ENCODE peak calls at places on chromosome 5, in five cellular contexts. One of them, this sample, is unnamed.

GRCh38 chr5:15904894-15905805 is 274.4 kb downstream of the MARCHF11 start:
- DNase-seq in hepatocyte: no peak
- DNase-seq in HCT116: no peak
- DNase-seq in astrocyte: no peak
- DNase-seq in fibroblast of lung: no peak
- DNase-seq in this sample: no peak

GRCh38 chr5:129973716-129974426 is 69.6 kb downstream of the CHSY3 start:
- DNase-seq in hepatocyte: no peak
- DNase-seq in HCT116: no peak
- DNase-seq in astrocyte: peak; percentile 74
- DNase-seq in fibroblast of lung: peak; percentile 83
- DNase-seq in this sample: no peak

GRCh38 chr5:16784843-16785791 is 151.0 kb downstream of the MYO10 start:
- DNase-seq in hepatocyte: no peak
- DNase-seq in HCT116: no peak
- DNase-seq in astrocyte: no peak
- DNase-seq in fibroblast of lung: peak; percentile 29
- DNase-seq in this sample: no peak

GRCh38 chr5:74013222-74013621 is 387.2 kb downstream of the ARHGEF28 start:
- DNase-seq in hepatocyte: no peak
- DNase-seq in HCT116: no peak
- DNase-seq in astrocyte: no peak
- DNase-seq in fibroblast of lung: no peak
- DNase-seq in this sample: peak; percentile 77

GRCh38 chr5:154962494-154962893 is 21.6 kb downstream of the MRPL22 start:
- DNase-seq in hepatocyte: no peak
- DNase-seq in HCT116: no peak
- DNase-seq in astrocyte: peak; percentile 28
- DNase-seq in fibroblast of lung: peak; percentile 48
- DNase-seq in this sample: peak; percentile 88

GRCh38 chr5:56175465-56175864 is 57.7 kb downstream of the ANKRD55 start:
- DNase-seq in hepatocyte: peak; percentile 64
- DNase-seq in HCT116: peak; percentile 13
- DNase-seq in astrocyte: peak; percentile 80
- DNase-seq in fibroblast of lung: peak; percentile 86
- DNase-seq in this sample: peak; percentile 57

GRCh38 chr5:53825926-53826325 is 265.5 kb downstream of the NDUFS4 start:
- DNase-seq in hepatocyte: no peak
- DNase-seq in HCT116: no peak
- DNase-seq in astrocyte: no peak
- DNase-seq in fibroblast of lung: no peak
- DNase-seq in this sample: no peak

GRCh38 chr5:50963647-50964584 is 297.5 kb downstream of the PARP8 start:
- DNase-seq in hepatocyte: peak; percentile 38
- DNase-seq in HCT116: no peak
- DNase-seq in astrocyte: no peak
- DNase-seq in fibroblast of lung: no peak
- DNase-seq in this sample: no peak

GRCh38 chr5:37751227-37751626 is 88.6 kb downstream of the GDNF start:
- DNase-seq in hepatocyte: no peak
- DNase-seq in HCT116: no peak
- DNase-seq in astrocyte: peak; percentile 33
- DNase-seq in fibroblast of lung: peak; percentile 51
- DNase-seq in this sample: peak; percentile 51

GRCh38 chr5:133373121-133373870 is 239.0 kb downstream of the FSTL4 start:
- DNase-seq in hepatocyte: no peak
- DNase-seq in HCT116: no peak
- DNase-seq in astrocyte: no peak
- DNase-seq in fibroblast of lung: peak; percentile 5
- DNase-seq in this sample: peak; percentile 78

GRCh38 chr5:87103616-87104287 is 163.9 kb upstream of the RASA1 start:
- DNase-seq in hepatocyte: no peak
- DNase-seq in HCT116: no peak
- DNase-seq in astrocyte: no peak
- DNase-seq in fibroblast of lung: no peak
- DNase-seq in this sample: no peak

GRCh38 chr5:97229196-97229595 is 46.1 kb upstream of the RIOK2 start:
- DNase-seq in hepatocyte: peak; percentile 14
- DNase-seq in HCT116: no peak
- DNase-seq in astrocyte: no peak
- DNase-seq in fibroblast of lung: no peak
- DNase-seq in this sample: peak; percentile 41

GRCh38 chr5:34991486-34992238 is 56.1 kb downstream of the AGXT2 start:
- DNase-seq in hepatocyte: no peak
- DNase-seq in HCT116: no peak
- DNase-seq in astrocyte: peak; percentile 41
- DNase-seq in fibroblast of lung: peak; percentile 48
- DNase-seq in this sample: peak; percentile 16

GRCh38 chr5:59034498-59035186 is 451.8 kb downstream of the RAB3C start:
- DNase-seq in hepatocyte: peak; percentile 63
- DNase-seq in HCT116: no peak
- DNase-seq in astrocyte: peak; percentile 17
- DNase-seq in fibroblast of lung: peak; percentile 27
- DNase-seq in this sample: no peak

GRCh38 chr5:180179399-180180197 is 29.4 kb downstream of the RASGEF1C start:
- DNase-seq in hepatocyte: no peak
- DNase-seq in HCT116: no peak
- DNase-seq in astrocyte: no peak
- DNase-seq in fibroblast of lung: peak; percentile 11
- DNase-seq in this sample: no peak

GRCh38 chr5:125750538-125751186 is 672.5 kb upstream of the GRAMD2B start:
- DNase-seq in hepatocyte: no peak
- DNase-seq in HCT116: peak; percentile 16
- DNase-seq in astrocyte: peak; percentile 15
- DNase-seq in fibroblast of lung: peak; percentile 18
- DNase-seq in this sample: peak; percentile 37

GRCh38 chr5:168916852-168917251 is 337.7 kb upstream of the PANK3 start:
- DNase-seq in hepatocyte: no peak
- DNase-seq in HCT116: no peak
- DNase-seq in astrocyte: peak; percentile 22
- DNase-seq in fibroblast of lung: peak; percentile 29
- DNase-seq in this sample: peak; percentile 56

GRCh38 chr5:61450170-61450815 is 118.2 kb downstream of the ZSWIM6 start:
- DNase-seq in hepatocyte: peak; percentile 47
- DNase-seq in HCT116: peak; percentile 73
- DNase-seq in astrocyte: peak; percentile 98
- DNase-seq in fibroblast of lung: peak; percentile 98
- DNase-seq in this sample: peak; percentile 72

GRCh38 chr5:149301744-149302380 is 30.2 kb downstream of the AFAP1L1 start:
- DNase-seq in hepatocyte: no peak
- DNase-seq in HCT116: no peak
- DNase-seq in astrocyte: peak; percentile 69
- DNase-seq in fibroblast of lung: peak; percentile 78
- DNase-seq in this sample: no peak

GRCh38 chr5:151605559-151605958 is 14.4 kb upstream of the FAT2 start:
- DNase-seq in hepatocyte: no peak
- DNase-seq in HCT116: no peak
- DNase-seq in astrocyte: no peak
- DNase-seq in fibroblast of lung: no peak
- DNase-seq in this sample: no peak

GRCh38 chr5:74595143-74595915 is 45.2 kb downstream of the ENC1 start:
- DNase-seq in hepatocyte: peak; percentile 59
- DNase-seq in HCT116: peak; percentile 15
- DNase-seq in astrocyte: peak; percentile 96
- DNase-seq in fibroblast of lung: peak; percentile 97
- DNase-seq in this sample: no peak

GRCh38 chr5:131595088-131596033 is 39.7 kb downstream of the RAPGEF6 start:
- DNase-seq in hepatocyte: no peak
- DNase-seq in HCT116: no peak
- DNase-seq in astrocyte: no peak
- DNase-seq in fibroblast of lung: no peak
- DNase-seq in this sample: no peak

GRCh38 chr5:172276214-172276613 is 7.3 kb downstream of the UBTD2 start:
- DNase-seq in hepatocyte: no peak
- DNase-seq in HCT116: no peak
- DNase-seq in astrocyte: no peak
- DNase-seq in fibroblast of lung: no peak
- DNase-seq in this sample: peak; percentile 27

GRCh38 chr5:54646285-54647101 is 128.9 kb downstream of the SNX18 start:
- DNase-seq in hepatocyte: no peak
- DNase-seq in HCT116: no peak
- DNase-seq in astrocyte: peak; percentile 78
- DNase-seq in fibroblast of lung: peak; percentile 83
- DNase-seq in this sample: peak; percentile 59

GRCh38 chr5:171391996-171392577 is 4.4 kb downstream of the NPM1 start:
- DNase-seq in hepatocyte: no peak
- DNase-seq in HCT116: no peak
- DNase-seq in astrocyte: no peak
- DNase-seq in fibroblast of lung: no peak
- DNase-seq in this sample: no peak

GRCh38 chr5:122311400-122311887 is 593 bp upstream of the SNCAIP start:
- DNase-seq in hepatocyte: no peak
- DNase-seq in HCT116: no peak
- DNase-seq in astrocyte: no peak
- DNase-seq in fibroblast of lung: peak; percentile 47
- DNase-seq in this sample: no peak
- TF ChIP-seq EZH2 in hepatocyte: no peak
- TF ChIP-seq EZH2 in HCT116: no peak
- TF ChIP-seq EZH2 in astrocyte: no peak
- TF ChIP-seq EZH2 in fibroblast of lung: no peak
- TF ChIP-seq EZH2 in this sample: no peak

DNA sequence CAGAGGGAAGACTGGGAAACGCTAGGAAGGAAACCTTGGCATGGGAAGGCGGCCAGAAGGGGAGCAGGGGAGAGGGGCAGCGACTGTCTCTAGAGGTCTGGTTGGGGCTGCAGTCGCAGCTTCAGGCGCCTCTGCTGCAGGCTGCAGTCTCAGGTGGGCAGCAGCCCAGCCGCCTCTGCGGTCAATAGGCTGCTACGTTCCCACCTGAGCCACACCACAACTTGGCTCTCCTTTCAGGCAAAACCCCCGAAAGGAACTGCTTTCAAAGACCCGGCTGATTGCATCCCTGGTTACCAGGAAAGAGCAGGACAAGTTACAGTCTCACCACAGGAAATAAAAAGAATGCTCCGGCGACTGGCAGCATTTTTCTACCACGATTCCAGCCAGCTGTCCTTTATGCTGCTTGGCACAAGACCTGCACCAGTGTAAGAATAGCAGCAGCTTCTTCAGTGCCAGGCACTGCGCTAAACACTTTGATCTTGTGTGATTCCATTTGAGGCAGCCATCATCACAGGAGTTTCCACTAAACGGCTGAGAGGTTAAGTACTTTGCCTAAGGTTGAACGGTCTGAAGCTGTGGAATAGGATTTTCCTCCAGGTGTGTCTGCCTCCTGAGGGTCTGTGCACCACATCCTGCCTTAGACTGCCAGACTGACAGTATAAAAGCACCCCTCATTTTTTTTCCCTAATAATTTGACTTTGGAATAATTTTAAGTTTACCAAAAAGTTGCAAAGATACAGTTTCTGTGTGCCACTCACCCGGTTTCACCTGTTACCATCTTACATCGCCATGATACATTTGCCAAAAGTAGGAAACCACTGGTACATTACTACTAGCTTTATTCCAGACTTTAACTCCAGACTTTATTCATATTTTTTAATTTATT is 7.5 kb downstream of the RPS14 start:
- DNase-seq in hepatocyte: no peak
- DNase-seq in HCT116: no peak
- DNase-seq in astrocyte: no peak
- DNase-seq in fibroblast of lung: peak; percentile 25
- DNase-seq in this sample: no peak
- H3K27ac ChIP-seq in hepatocyte: no peak overlapping the region
- H3K27ac ChIP-seq in HCT116: peak overlapping the region; percentile 26
- H3K27ac ChIP-seq in astrocyte: no peak overlapping the region
- H3K27ac ChIP-seq in fibroblast of lung: no peak overlapping the region
- H3K27ac ChIP-seq in this sample: no peak overlapping the region

GRCh38 chr5:76811214-76811613 is 7.6 kb upstream of the F2RL1 start:
- DNase-seq in hepatocyte: no peak
- DNase-seq in HCT116: no peak
- DNase-seq in astrocyte: peak; percentile 77
- DNase-seq in fibroblast of lung: peak; percentile 82
- DNase-seq in this sample: peak; percentile 96

GRCh38 chr5:76808142-76808691 is 10.6 kb upstream of the F2RL1 start:
- DNase-seq in hepatocyte: no peak
- DNase-seq in HCT116: no peak
- DNase-seq in astrocyte: no peak
- DNase-seq in fibroblast of lung: no peak
- DNase-seq in this sample: no peak

GRCh38 chr5:76807296-76807695 is 11.5 kb upstream of the F2RL1 start:
- DNase-seq in hepatocyte: peak; percentile 41
- DNase-seq in HCT116: no peak
- DNase-seq in astrocyte: peak; percentile 91
- DNase-seq in fibroblast of lung: peak; percentile 94
- DNase-seq in this sample: peak; percentile 85

GRCh38 chr5:76810236-76810635 is 8.6 kb upstream of the F2RL1 start:
- DNase-seq in hepatocyte: no peak
- DNase-seq in HCT116: no peak
- DNase-seq in astrocyte: no peak
- DNase-seq in fibroblast of lung: no peak
- DNase-seq in this sample: no peak

DNA sequence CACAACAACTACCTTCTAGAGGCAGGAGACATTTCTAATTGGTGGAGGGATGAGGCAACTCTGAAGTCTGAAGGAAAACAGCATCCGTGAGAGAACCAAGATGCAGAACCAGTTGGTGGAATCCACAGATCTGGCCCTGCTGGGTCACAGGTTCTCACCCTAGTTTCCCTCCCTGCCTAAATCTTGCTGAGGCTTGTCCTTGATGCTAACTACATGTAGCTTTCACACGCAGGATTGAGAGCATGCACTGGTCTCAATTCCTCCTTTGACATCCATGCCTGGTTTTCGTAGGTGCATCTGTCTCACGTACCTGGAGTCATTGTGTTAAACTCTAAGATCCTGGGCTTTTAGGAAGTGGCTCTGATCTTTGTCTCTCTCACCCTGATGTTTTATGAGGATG is 9.7 kb upstream of the F2RL1 start:
- DNase-seq in hepatocyte: no peak
- DNase-seq in HCT116: no peak
- DNase-seq in astrocyte: no peak
- DNase-seq in fibroblast of lung: no peak
- DNase-seq in this sample: no peak
- H3K4me2 ChIP-seq in hepatocyte: no peak overlapping the region
- H3K4me2 ChIP-seq in HCT116: no peak overlapping the region
- H3K4me2 ChIP-seq in astrocyte: no peak overlapping the region
- H3K4me2 ChIP-seq in fibroblast of lung: no peak overlapping the region
- H3K4me2 ChIP-seq in this sample: no peak overlapping the region

DNA sequence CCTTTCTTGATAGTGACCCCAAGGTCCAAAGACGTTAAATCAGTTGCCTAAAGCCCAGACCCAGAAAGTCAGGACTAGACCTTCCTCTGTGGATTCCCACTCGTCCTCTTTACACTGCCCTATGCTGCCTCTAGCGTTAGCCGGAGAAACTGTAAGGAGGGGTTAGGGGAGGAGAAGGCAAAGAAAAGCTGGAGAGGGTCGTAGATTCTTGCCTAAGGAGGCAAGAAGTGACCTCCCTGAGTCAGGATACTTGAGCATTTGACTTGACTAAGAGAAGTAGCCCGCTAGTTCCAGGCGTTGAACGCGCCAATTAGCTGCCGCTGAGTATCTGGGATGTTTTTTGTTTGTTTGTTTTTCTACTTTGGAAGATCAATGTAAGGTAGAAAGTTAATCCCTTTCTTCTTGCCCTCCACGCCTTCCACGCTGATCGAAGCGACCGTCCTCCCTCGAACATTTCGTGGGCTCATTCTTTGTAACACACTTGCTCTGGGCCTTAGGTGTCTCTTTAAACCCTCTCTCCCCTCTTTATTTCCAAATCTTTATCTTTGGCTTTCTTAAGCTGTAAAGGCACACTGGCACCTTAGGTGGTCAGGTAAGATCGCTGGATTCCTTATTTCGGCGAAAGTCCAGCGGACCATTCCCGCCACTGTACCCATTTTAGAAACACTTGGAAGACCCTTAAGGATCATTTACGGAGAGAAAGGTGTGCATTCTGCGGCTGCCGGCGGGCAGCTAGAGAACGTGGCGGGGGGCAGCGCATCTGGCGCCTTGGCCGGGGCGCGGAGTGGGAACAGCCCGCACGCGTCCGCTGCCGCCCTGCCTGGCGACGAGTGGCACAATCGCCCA is 5.1 kb upstream of the RGMB start:
- DNase-seq in hepatocyte: peak; percentile 65
- DNase-seq in HCT116: no peak
- DNase-seq in astrocyte: peak; percentile 44
- DNase-seq in fibroblast of lung: peak; percentile 62
- DNase-seq in this sample: no peak
- TF ChIP-seq EZH2 in hepatocyte: peak; percentile 49
- TF ChIP-seq EZH2 in HCT116: no peak
- TF ChIP-seq EZH2 in astrocyte: no peak
- TF ChIP-seq EZH2 in fibroblast of lung: no peak
- TF ChIP-seq EZH2 in this sample: no peak

This sample was measured in mammary epithelial cell.